ENCODE peak calls at places on chromosomes 3 and 15, in four cellular contexts. I, U, X and F are unnamed samples. For H3K4me1 and H3K36me3, the result is how much of the 10 kb centered on the place peaks cover.

GRCh38 chr3:126964261-126964660 is 18.7 kb upstream of the PLXNA1 start:
- DNase-seq in U (no peak), I (no peak), X (no peak), F (no peak)

GRCh38 chr3:156488771-156489170 is 66.1 kb downstream of the SSR3 start:
- DNase-seq in X (no peak), I (no peak), U (no peak), F (peak)

GRCh38 chr15:68650901-68651709 is 72.3 kb downstream of the CORO2B start:
- DNase-seq in I (no peak), X (peak), U (peak), F (peak)

GRCh38 chr3:119647843-119648575 is 12.4 kb downstream of the POPDC2 start:
- DNase-seq in X (no peak), I (no peak), U (no peak), F (peak)

GRCh38 chr3:17089314-17089700 is 204.6 kb downstream of the PLCL2 start:
- DNase-seq in U (no peak), X (no peak), I (no peak), F (no peak)

GRCh38 chr3:121481116-121481895 is 64.5 kb downstream of the POLQ start:
- DNase-seq in U (no peak), X (no peak), I (peak), F (no peak)

GRCh38 chr15:101481381-101481705 is 8.2 kb downstream of the PCSK6 start:
- DNase-seq in U (no peak), X (no peak), I (no peak), F (no peak)

GRCh38 chr3:133505813-133506212 is 67.7 kb upstream of the CDV3 start:
- DNase-seq in U (no peak), X (no peak), I (no peak), F (no peak)

GRCh38 chr3:108125550-108126071 is 34.8 kb upstream of the CD47 start:
- DNase-seq in I (no peak), U (peak), X (peak), F (no peak)

GRCh38 chr15:64502537-64502936 is 42.2 kb downstream of the ZNF609 start:
- DNase-seq in U (no peak), I (no peak), X (no peak), F (no peak)

GRCh38 chr3:172146349-172146748 is 107.0 kb downstream of the FNDC3B start:
- DNase-seq in I (no peak), X (no peak), U (no peak), F (no peak)

GRCh38 chr3:183098538-183099025 is 714 bp downstream of the MCCC1 start:
- DNase-seq in U (no peak), I (peak), X (no peak), F (peak)

GRCh38 chr15:63708141-63708772 is 111.1 kb downstream of the FBXL22 start:
- DNase-seq in U (peak), I (no peak), X (no peak), F (no peak)

DNA sequence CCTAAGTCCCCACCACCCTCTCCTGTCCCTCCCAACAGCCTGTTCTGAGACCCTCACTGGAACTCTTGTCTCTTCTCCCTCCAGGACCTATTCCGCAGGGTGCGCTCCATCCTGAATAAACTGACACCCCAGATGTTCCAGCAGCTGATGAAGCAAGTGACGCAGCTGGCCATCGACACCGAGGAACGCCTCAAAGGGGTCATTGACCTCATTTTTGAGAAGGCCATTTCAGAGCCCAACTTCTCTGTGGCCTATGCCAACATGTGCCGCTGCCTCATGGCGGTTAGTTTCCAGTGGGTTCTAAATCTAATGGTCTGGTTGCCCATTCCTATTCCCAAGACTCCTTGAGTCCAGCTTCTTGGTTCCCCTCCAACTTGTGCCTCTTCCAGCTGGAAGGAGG is 9.3 kb downstream of the EIF4G1 start:
- DNase-seq in X (no peak), I (no peak), U (no peak), F (no peak)
- H3K4me1 ChIP-seq in X (under half), I (under half), U (under half), F (under half)

GRCh38 chr3:32502944-32503286 is 263 bp upstream of the CMTM6 start:
- DNase-seq in U (no peak), I (no peak), X (no peak), F (no peak)
- H2AFZ ChIP-seq in U (peak), I (peak), X (peak), F (peak)

GRCh38 chr3:194618858-194619608 is 14.2 kb downstream of the TMEM44 start:
- DNase-seq in U (no peak), I (no peak), X (no peak), F (no peak)
- H3K36me3 ChIP-seq in U (under half), I (under half), X (under half), F (under half)

GRCh38 chr15:70087708-70088352 is 9.9 kb downstream of the TLE3 start:
- DNase-seq in U (no peak), I (no peak), X (no peak), F (no peak)

GRCh38 chr15:70088887-70089691 is 8.6 kb downstream of the TLE3 start:
- DNase-seq in I (no peak), X (no peak), U (no peak), F (no peak)

GRCh38 chr15:70089692-70089971 is 8.1 kb downstream of the TLE3 start:
- DNase-seq in U (no peak), I (no peak), X (no peak), F (no peak)

GRCh38 chr15:70086636-70087035 is 11.1 kb downstream of the TLE3 start:
- DNase-seq in X (no peak), U (peak), I (no peak), F (no peak)

GRCh38 chr15:70088427-70088826 is 9.3 kb downstream of the TLE3 start:
- DNase-seq in I (no peak), U (no peak), X (no peak), F (peak)
- H3K4me1 ChIP-seq in I (under half), U (under half), X (half or more), F (under half)

GRCh38 chr15:45616901-45617323 is 17.9 kb upstream of the SQOR start:
- DNase-seq in U (no peak), X (no peak), I (peak), F (no peak)
- H2AFZ ChIP-seq in U (no peak), X (no peak), I (peak), F (peak)

GRCh38 chr15:41536866-41537265 is 7.2 kb downstream of the RPAP1 start:
- DNase-seq in I (no peak), X (no peak), U (no peak), F (peak)
- H3K36me3 ChIP-seq in I (under half), X (under half), U (under half), F (under half)

GRCh38 chr3:15279200-15279599 is 53.2 kb downstream of the SH3BP5 start:
- DNase-seq in X (no peak), U (no peak), I (no peak), F (no peak)
- H3K4me1 ChIP-seq in X (under half), U (under half), I (under half), F (under half)

GRCh38 chr3:140268103-140268502 is 333.1 kb downstream of the CLSTN2 start:
- DNase-seq in U (no peak), I (no peak), X (no peak), F (no peak)

GRCh38 chr3:140265269-140265668 is 330.3 kb downstream of the CLSTN2 start:
- DNase-seq in I (no peak), X (peak), U (no peak), F (no peak)

GRCh38 chr3:140270329-140270728 is 335.3 kb downstream of the CLSTN2 start:
- DNase-seq in I (peak), U (no peak), X (no peak), F (no peak)

GRCh38 chr3:140273542-140274195 is 338.7 kb downstream of the CLSTN2 start:
- DNase-seq in X (no peak), U (no peak), I (peak), F (no peak)

GRCh38 chr3:140268610-140269009 is 333.6 kb downstream of the CLSTN2 start:
- DNase-seq in X (no peak), I (no peak), U (no peak), F (no peak)
- H2AFZ ChIP-seq in X (no peak), I (no peak), U (no peak), F (no peak)